ENCODE peak calls at places on chromosomes 16 and 17, in nine cellular contexts. B is NB4; E is heart left ventricle; V is left lung; K is WTC11; S is ovary; L is foreskin keratinocyte; R is CD4-positive, alpha-beta T cell; Q is cardiac muscle cell. A is an unnamed sample.
A peak's percentile ranks its signal among the peaks of the same experiment; 100 is the strongest.

GRCh38 chr16:68486671-68487495 is 38.6 kb upstream of the SMPD3 start:
- DNase-seq in S (no peak), Q (no peak), V (no peak), K (no peak), B (no peak), L (no peak), E (no peak), R (no peak), A (no peak)

GRCh38 chr16:80583466-80583865 is 42.7 kb downstream of the DYNLRB2 start:
- DNase-seq in B (no peak), E (peak; percentile 39), S (no peak), R (no peak), K (no peak), L (peak; percentile 50), Q (peak; percentile 59), V (no peak), A (peak; percentile 38)

GRCh38 chr16:88886915-88887521 is 20.6 kb upstream of the PABPN1L start:
- DNase-seq in L (no peak), S (peak; percentile 55), Q (peak; percentile 55), B (no peak), R (no peak), E (peak; percentile 97), V (no peak), K (no peak), A (no peak)

GRCh38 chr17:59149051-59149450 is 5.9 kb downstream of the SKA2 start:
- DNase-seq in R (no peak), K (no peak), Q (no peak), V (no peak), E (no peak), B (no peak), S (no peak), L (no peak), A (no peak)

GRCh38 chr16:88686439-88687253 is at the start of gene SNAI3:
- DNase-seq in S (peak; percentile 40), E (peak; percentile 89), V (peak; percentile 97), R (peak; percentile 82), Q (peak; percentile 56), K (peak; percentile 95), B (peak; percentile 96), L (no peak), A (no peak)

GRCh38 chr16:83675136-83675535 is 132.6 kb upstream of the HSBP1 start:
- DNase-seq in L (no peak), K (no peak), B (no peak), E (no peak), V (no peak), Q (peak; percentile 7), S (no peak), R (no peak), A (no peak)

GRCh38 chr16:58042886-58043515 is 17.4 kb downstream of the MMP15 start:
- DNase-seq in B (no peak), E (no peak), R (no peak), Q (no peak), S (no peak), K (no peak), L (no peak), V (peak; percentile 61), A (no peak)

GRCh38 chr17:9166678-9167077 is 145.4 kb downstream of the NTN1 start:
- DNase-seq in V (no peak), Q (no peak), E (no peak), B (no peak), K (no peak), S (no peak), R (no peak), L (no peak), A (no peak)

GRCh38 chr17:74305865-74306654 is 20.0 kb upstream of the KIF19 start:
- DNase-seq in E (no peak), R (no peak), S (no peak), V (no peak), B (peak; percentile 34), K (no peak), L (no peak), Q (no peak), A (peak; percentile 1)

GRCh38 chr17:58556833-58557250 is 42.4 kb upstream of the MTMR4 start:
- DNase-seq in B (peak; percentile 53), S (no peak), R (no peak), Q (no peak), E (no peak), L (no peak), K (no peak), V (no peak), A (peak; percentile 42)

GRCh38 chr17:58172369-58173071 is 5.7 kb downstream of the OR4D2 start:
- DNase-seq in V (no peak), Q (peak; percentile 25), K (peak; percentile 46), R (peak; percentile 22), S (no peak), L (peak; percentile 17), E (no peak), B (peak; percentile 55), A (no peak)

DNA sequence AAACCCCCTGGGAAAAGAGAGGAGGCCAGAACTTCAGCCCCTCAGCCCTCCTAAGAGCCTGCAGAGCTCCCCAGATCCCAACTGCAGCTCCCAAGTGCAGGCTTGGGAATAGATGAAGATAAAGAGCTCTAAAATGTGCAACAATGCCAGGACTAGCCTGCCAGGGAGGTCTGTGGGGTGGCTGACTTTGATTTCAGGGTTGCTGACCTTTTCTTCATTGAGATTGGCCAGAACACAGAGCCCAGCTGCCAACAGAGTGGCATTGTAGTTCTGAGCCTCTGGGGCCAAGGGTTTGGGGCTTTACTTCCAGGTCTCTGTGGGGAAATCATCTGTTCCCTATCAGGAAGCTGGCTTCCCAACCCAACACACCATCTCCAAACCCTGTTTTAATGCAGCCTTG is 120.6 kb downstream of the COPRS start:
- DNase-seq in Q (no peak), K (no peak), E (peak; percentile 63), V (no peak), L (no peak), B (no peak), S (no peak), R (no peak), A (no peak)
- TF ChIP-seq CTCF in Q (no peak), K (no peak), E (no peak), V (no peak), L (no peak), B (no peak), S (no peak), R (no peak), A (no peak)

GRCh38 chr17:5780476-5780875 is 196.2 kb upstream of the NLRP1 start:
- DNase-seq in R (no peak), L (no peak), V (no peak), Q (peak; percentile 39), B (no peak), E (no peak), K (no peak), S (no peak), A (no peak)
- TF ChIP-seq CTCF in R (no peak), L (peak; percentile 38), V (no peak), Q (no peak), B (no peak), E (no peak), K (no peak), S (no peak), A (peak; percentile 21)

GRCh38 chr16:11256657-11257130 is 690 bp upstream of the SOCS1 start:
- DNase-seq in E (peak; percentile 78), V (peak; percentile 92), K (peak; percentile 48), R (peak; percentile 9), S (no peak), B (no peak), L (no peak), Q (peak; percentile 72), A (no peak)

GRCh38 chr16:11253009-11253994 is 2.7 kb downstream of the SOCS1 start:
- DNase-seq in Q (no peak), V (no peak), B (peak; percentile 61), K (no peak), S (no peak), L (no peak), R (peak; percentile 8), E (no peak), A (no peak)

GRCh38 chr16:11253995-11254912 is 1.8 kb downstream of the SOCS1 start:
- DNase-seq in S (no peak), B (peak; percentile 75), L (no peak), Q (no peak), E (no peak), K (no peak), R (no peak), V (no peak), A (no peak)

GRCh38 chr16:11255737-11256656 is at the start of gene SOCS1:
- DNase-seq in R (peak; percentile 83), L (no peak), Q (peak; percentile 92), V (peak; percentile 97), S (peak; percentile 85), E (peak; percentile 89), K (peak; percentile 90), B (peak; percentile 86), A (peak; percentile 51)

DNA sequence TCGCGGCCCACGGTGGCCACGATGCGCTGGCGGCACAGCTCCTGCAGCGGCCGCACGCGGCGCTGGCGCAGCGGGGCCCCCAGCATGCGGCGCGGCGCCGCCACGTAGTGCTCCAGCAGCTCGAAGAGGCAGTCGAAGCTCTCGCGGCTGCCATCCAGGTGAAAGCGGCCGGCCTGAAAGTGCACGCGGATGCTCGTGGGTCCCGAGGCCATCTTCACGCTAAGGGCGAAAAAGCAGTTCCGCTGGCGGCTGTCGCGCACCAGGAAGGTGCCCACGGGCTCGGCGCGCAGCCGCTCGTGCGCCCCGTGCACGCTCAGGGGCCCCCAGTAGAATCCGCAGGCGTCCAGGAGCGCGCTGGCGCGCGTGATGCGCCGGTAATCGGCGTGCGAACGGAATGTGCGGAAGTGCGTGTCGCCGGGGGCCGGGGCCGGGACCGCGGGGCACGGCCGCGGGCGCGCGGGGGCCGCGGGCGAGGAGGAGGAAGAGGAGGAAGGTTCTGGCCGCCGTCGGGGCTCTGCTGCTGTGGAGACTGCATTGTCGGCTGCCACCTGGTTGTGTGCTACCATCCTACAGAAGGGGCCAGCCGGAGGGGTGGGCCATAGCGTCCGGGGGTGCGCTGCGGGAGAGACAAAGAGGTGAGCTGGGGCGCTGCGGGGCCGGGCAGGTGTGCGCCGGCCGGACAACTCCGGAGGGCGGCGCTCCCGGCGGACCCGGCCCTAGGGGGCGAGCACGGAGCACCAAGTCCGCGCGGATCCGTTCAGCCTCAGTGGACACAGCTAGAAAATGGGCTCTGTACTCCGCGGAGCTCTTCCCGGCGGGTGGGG is 879 bp downstream of the SOCS1 start:
- DNase-seq in B (peak; percentile 69), E (peak; percentile 48), K (no peak), V (peak; percentile 88), Q (peak; percentile 62), L (no peak), R (peak; percentile 54), S (peak; percentile 44), A (no peak)
- TF ChIP-seq CTCF in B (peak; percentile 6), E (peak; percentile 15), K (no peak), V (no peak), Q (peak; percentile 26), L (peak; percentile 45), R (no peak), S (no peak), A (no peak)

DNA sequence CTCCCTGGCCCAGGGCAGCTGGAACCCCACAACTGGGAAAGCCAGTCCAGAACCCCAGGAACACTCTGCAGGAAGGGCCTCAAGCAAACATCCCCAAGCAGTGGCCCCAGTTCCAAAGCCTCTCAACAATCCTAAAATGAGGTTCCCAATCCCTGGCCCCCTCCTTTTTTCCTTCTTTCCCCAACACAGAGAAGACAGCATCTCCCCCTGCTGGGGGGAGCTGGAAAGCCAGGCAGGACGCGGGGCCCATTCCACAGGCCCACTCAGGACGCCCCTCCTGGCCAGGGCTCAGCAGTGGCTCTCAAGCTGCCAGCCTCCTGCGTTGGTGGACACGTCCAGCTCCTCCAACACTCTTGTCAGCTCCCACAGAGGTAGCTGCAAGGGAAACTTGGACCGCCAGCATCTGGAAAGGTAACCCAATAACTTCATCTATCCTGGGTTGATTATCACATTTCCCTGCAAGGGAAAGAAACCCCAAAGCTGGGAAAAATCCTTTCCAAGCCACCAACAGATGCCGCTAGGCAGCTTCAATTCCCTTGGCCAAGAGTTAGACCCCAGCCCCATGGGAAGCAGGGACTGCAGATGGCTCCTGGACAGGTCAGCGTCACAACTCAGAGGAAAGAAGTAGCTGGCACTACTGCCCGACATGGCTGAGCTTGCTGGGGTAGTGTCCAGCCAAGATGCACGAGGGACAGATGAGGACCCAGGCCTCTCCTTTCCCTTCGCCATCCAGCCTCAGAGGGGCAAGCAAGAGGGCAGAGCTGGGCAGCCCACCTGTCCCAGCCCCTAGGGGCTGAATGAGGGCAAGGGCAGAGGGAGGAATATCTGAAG is 7.6 kb downstream of the HDAC5 start:
- DNase-seq in Q (peak; percentile 61), L (no peak), V (no peak), S (peak; percentile 37), B (peak; percentile 51), R (no peak), K (peak; percentile 70), E (no peak), A (no peak)
- TF ChIP-seq CTCF in Q (peak; percentile 85), L (peak; percentile 75), V (peak; percentile 73), S (peak; percentile 57), B (peak; percentile 85), R (peak; percentile 43), K (peak; percentile 76), E (peak; percentile 83), A (peak; percentile 92)